ENCODE peak calls at places on chromosomes 13 and 19, in four cellular contexts. One of them, this sample, is unnamed.

GRCh38 chr13:80251403-80251802 is 89.5 kb downstream of the SPRY2 start:
- DNase-seq in K562: no peak
- DNase-seq in H1: no peak
- DNase-seq in WTC11: no peak
- DNase-seq in this sample: no peak

GRCh38 chr19:48934837-48935236 is 1.3 kb downstream of the DHDH start:
- DNase-seq in K562: no peak
- DNase-seq in H1: no peak
- DNase-seq in WTC11: peak; percentile 62
- DNase-seq in this sample: no peak

GRCh38 chr19:2043269-2043641 is 7.8 kb downstream of the MKNK2 start:
- DNase-seq in K562: no peak
- DNase-seq in WTC11: no peak
- DNase-seq in H1: no peak
- DNase-seq in this sample: no peak

GRCh38 chr19:45205810-45206209 is 27.2 kb downstream of the BLOC1S3 start:
- DNase-seq in WTC11: no peak
- DNase-seq in H1: no peak
- DNase-seq in K562: no peak
- DNase-seq in this sample: no peak

GRCh38 chr19:10551698-10552301 is 8.1 kb downstream of the ATG4D start:
- DNase-seq in H1: no peak
- DNase-seq in WTC11: peak; percentile 41
- DNase-seq in K562: no peak
- DNase-seq in this sample: no peak

GRCh38 chr19:42018503-42019193 is 24.6 kb upstream of the ATP1A3 start:
- DNase-seq in K562: peak; percentile 78
- DNase-seq in H1: no peak
- DNase-seq in WTC11: no peak
- DNase-seq in this sample: no peak

GRCh38 chr13:70527553-70527952 is 419.3 kb upstream of the KLHL1 start:
- DNase-seq in WTC11: no peak
- DNase-seq in K562: no peak
- DNase-seq in H1: no peak
- DNase-seq in this sample: peak; percentile 40

GRCh38 chr13:97938701-97939475 is 14.6 kb upstream of the IPO5 start:
- DNase-seq in K562: no peak
- DNase-seq in H1: no peak
- DNase-seq in WTC11: no peak
- DNase-seq in this sample: no peak

GRCh38 chr19:18650468-18651001 is 13.7 kb downstream of the KLHL26 start:
- DNase-seq in WTC11: no peak
- DNase-seq in K562: peak; percentile 62
- DNase-seq in H1: no peak
- DNase-seq in this sample: no peak

GRCh38 chr13:59345316-59345715 is 818.4 kb downstream of the DIAPH3 start:
- DNase-seq in K562: no peak
- DNase-seq in H1: no peak
- DNase-seq in WTC11: no peak
- DNase-seq in this sample: no peak

GRCh38 chr13:74136089-74136658 is 2.0 kb upstream of the KLF12 start:
- DNase-seq in K562: no peak
- DNase-seq in H1: no peak
- DNase-seq in WTC11: peak; percentile 35
- DNase-seq in this sample: peak; percentile 58

GRCh38 chr19:40576181-40576584 is 490 bp upstream of the SHKBP1 start:
- DNase-seq in H1: no peak
- DNase-seq in WTC11: no peak
- DNase-seq in K562: peak; percentile 43
- DNase-seq in this sample: no peak

GRCh38 chr13:58953638-58954037 is 1210.1 kb downstream of the DIAPH3 start:
- DNase-seq in WTC11: no peak
- DNase-seq in H1: no peak
- DNase-seq in K562: no peak
- DNase-seq in this sample: no peak

GRCh38 chr19:3573162-3573857 is 566 bp downstream of the HMG20B start:
- DNase-seq in WTC11: peak; percentile 38
- DNase-seq in K562: no peak
- DNase-seq in H1: no peak
- DNase-seq in this sample: no peak

GRCh38 chr13:109938255-109938936 is 152.0 kb upstream of the IRS2 start:
- DNase-seq in K562: no peak
- DNase-seq in H1: no peak
- DNase-seq in WTC11: no peak
- DNase-seq in this sample: no peak

GRCh38 chr13:98307744-98308524 is 130.9 kb upstream of the RNF113B start:
- DNase-seq in K562: no peak
- DNase-seq in H1: no peak
- DNase-seq in WTC11: no peak
- DNase-seq in this sample: no peak

GRCh38 chr19:10836478-10837325 is 690 bp upstream of the TMED1 start:
- DNase-seq in WTC11: peak; percentile 67
- DNase-seq in H1: no peak
- DNase-seq in K562: peak; percentile 82
- DNase-seq in this sample: no peak

GRCh38 chr13:110233682-110234280 is 73.2 kb downstream of the COL4A1 start:
- DNase-seq in WTC11: no peak
- DNase-seq in K562: no peak
- DNase-seq in H1: no peak
- DNase-seq in this sample: no peak

GRCh38 chr19:33444993-33445751 is 71.7 kb downstream of the CEBPG start:
- DNase-seq in K562: no peak
- DNase-seq in WTC11: no peak
- DNase-seq in H1: no peak
- DNase-seq in this sample: no peak

GRCh38 chr13:24287748-24288287 is 21.6 kb upstream of the C1QTNF9 start:
- DNase-seq in K562: no peak
- DNase-seq in WTC11: no peak
- DNase-seq in H1: no peak
- DNase-seq in this sample: peak; percentile 70

GRCh38 chr13:54018485-54018884 is 989.9 kb downstream of the OLFM4 start:
- DNase-seq in K562: no peak
- DNase-seq in WTC11: no peak
- DNase-seq in H1: no peak
- DNase-seq in this sample: no peak

DNA sequence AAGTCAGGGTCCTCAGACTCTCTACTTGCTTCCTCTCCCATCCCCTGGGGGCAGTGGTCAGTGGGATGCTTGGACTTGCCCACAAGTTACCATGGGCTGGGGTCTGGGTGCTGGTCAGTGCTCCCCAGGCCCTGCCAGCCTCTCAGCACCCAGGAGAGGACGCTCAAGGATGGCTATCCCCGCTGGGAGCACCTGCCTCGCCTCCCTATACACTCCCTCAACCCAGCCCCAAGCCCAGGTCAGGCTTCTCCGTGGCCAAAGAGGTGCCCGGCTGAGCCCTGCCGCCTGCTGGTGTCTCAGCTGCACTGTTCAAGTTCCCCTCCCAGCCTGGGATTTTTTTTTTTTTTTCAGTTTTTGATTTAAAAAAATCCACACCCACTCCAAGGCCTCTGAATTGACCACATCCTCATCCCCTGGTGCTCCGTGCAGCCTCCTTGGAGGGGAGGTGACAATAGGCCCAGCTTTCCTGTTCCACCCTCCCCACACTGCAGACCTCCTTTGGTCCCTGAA is 10.8 kb downstream of the F2RL3 start:
- DNase-seq in K562: peak; percentile 63
- DNase-seq in H1: no peak
- DNase-seq in WTC11: peak; percentile 72
- DNase-seq in this sample: peak; percentile 53
- TF ChIP-seq TEAD4 in K562: no peak
- TF ChIP-seq TEAD4 in H1: no peak
- TF ChIP-seq TEAD4 in WTC11: no peak
- TF ChIP-seq TEAD4 in this sample: no peak

GRCh38 chr13:101612736-101613135 is 160.3 kb downstream of the ITGBL1 start:
- DNase-seq in WTC11: no peak
- DNase-seq in K562: no peak
- DNase-seq in H1: no peak
- DNase-seq in this sample: no peak
- TF ChIP-seq TEAD4 in WTC11: no peak
- TF ChIP-seq TEAD4 in K562: no peak
- TF ChIP-seq TEAD4 in H1: no peak
- TF ChIP-seq TEAD4 in this sample: no peak

DNA sequence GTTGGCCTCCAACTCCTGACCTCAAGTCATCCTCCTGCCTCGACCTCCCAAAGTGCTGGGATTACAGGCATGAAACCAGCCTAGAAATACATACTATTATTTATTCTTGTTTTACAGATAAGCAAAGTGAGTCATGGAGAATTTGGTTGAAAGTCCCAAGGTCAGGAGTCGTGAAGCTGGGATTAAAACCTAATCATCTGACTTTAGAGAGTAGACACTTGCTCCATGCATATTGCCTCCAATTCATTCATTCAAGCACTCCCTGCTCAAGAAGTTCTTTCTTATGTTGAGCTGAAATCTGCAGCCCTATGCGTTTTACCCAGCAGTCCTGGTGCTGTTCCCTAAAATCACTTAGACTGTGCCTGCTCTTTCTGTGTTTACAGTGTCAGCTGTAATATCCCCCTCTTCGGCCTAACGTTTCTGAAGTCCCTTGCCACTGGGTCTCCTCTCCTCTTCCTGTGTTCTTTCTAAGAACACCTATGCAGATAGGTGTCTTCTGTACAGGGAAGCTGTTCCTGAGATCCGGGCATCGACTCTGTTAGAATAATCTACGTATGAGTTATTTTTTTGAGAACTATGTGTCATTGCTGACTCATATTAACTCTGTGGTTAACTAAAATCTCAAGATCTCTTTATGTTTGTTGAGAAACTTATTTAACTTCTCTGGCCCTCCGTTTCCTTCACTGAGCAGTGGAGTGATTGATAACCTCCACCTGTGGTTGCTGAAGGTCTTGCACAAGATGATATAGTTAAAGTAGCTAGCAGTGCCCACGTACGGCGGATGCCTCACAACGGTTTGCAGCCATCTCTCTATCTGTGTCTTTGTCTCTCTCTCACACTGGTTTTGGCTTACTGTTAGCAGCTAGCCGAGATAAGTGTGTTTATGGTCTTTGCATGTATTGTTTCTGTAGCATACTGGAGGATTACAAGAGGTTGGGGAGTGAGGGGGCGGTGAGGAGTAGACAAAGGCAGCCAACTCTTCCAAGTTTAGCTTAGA is 4.6 kb downstream of the ALOX5AP start:
- DNase-seq in WTC11: no peak
- DNase-seq in K562: no peak
- DNase-seq in H1: no peak
- DNase-seq in this sample: no peak
- TF ChIP-seq TEAD4 in WTC11: no peak
- TF ChIP-seq TEAD4 in K562: no peak
- TF ChIP-seq TEAD4 in H1: no peak
- TF ChIP-seq TEAD4 in this sample: no peak

DNA sequence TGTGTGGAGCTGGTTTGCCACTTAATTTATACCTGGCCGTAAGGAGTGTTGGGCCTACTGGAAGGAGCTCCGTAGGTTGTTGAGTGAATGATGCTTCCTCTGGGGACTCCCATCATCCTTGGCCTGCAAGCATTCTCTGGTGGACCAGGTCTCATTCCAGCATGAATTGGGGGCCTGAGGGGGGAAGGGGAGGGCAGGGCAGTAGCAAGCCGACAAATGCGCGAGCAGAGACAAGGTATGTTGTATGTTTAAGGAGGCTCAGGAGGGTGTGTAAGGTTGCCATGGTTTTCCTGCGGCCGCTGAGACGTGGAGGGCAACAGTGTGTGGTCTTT is 730 bp downstream of the ZNF264 start:
- DNase-seq in WTC11: no peak
- DNase-seq in H1: no peak
- DNase-seq in K562: no peak
- DNase-seq in this sample: peak; percentile 33
- TF ChIP-seq TEAD4 in WTC11: no peak
- TF ChIP-seq TEAD4 in H1: no peak
- TF ChIP-seq TEAD4 in K562: no peak
- TF ChIP-seq TEAD4 in this sample: no peak

DNA sequence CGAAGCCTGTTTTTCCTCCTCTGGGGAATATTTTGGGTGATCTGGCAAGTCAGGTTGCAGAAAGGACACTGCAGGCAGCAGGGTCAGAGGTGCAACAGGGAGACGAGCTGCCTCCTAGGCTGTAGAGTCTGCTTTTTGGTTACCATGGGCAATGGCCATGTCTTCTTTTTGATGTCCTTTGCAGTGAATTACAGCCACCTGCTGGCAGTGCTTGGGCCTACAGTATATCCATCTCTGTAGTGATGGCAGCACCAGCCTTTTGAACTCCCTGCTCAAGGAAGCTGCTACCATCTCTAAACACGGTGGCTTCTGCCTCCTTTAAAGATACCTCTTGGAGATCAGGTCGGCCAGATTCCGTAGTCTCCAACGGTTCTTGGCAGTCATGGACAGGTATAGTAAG is 73.9 kb downstream of the WTIP start:
- DNase-seq in WTC11: peak; percentile 48
- DNase-seq in H1: no peak
- DNase-seq in K562: no peak
- DNase-seq in this sample: no peak
- TF ChIP-seq TEAD4 in WTC11: no peak
- TF ChIP-seq TEAD4 in H1: no peak
- TF ChIP-seq TEAD4 in K562: no peak
- TF ChIP-seq TEAD4 in this sample: no peak

DNA sequence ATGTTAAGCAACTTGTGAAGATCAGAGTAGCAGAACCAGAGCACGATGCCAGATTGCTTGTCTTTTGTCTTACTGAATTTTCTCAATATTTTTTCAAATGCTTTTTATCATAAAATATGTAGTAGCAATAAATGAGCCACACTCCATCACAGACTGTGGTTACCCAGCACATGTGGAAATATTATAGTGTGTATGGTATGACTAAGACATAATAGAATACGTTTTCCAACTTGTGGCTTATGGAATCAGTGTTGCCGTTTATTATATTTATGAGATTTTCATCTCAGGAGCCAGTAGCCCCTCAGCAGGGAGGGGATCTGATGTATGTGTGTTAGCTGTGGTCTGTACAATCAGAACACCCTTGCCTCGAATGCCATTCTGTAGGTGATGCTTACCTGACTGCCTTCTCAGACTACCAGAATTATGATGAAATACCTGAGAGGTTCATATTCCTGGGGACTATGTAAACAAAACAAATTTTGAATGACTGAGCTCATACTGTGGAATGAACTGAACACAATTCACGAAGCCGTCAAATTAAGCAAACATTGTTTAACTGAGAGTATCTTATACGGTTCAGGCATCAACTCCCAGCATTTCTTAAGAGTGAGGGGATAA is 1.9 kb downstream of the SCEL start:
- DNase-seq in H1: no peak
- DNase-seq in WTC11: no peak
- DNase-seq in K562: no peak
- DNase-seq in this sample: no peak
- TF ChIP-seq TEAD4 in H1: no peak
- TF ChIP-seq TEAD4 in WTC11: no peak
- TF ChIP-seq TEAD4 in K562: no peak
- TF ChIP-seq TEAD4 in this sample: no peak

DNA sequence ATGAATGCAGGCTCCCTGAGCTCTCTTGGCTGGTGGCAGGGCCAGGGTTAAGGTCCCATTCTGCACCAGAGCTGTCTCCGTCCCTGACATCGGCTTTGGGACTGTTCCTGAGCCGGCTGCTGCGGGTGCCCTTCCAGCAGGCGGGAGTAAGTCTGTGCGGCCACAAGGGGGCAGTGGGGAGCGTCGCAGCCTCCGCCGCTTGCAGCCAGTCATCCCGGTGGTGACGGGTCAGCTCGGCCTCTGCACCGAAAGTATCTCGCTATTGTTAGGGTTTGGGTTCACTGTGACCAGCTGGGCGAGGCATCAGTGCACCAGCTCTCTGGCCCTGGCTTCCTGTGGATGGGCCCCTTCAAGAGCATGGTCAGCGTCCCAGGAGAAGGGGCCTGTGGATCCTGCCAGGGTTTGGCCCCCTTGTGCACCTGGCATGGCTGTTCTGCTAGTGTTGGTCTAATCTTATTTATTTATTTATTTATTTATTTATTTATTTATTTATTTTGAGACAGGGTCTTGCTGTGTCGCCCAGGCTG is 15.1 kb downstream of the NDUFB7 start:
- DNase-seq in H1: peak; percentile 81
- DNase-seq in WTC11: peak; percentile 90
- DNase-seq in K562: peak; percentile 82
- DNase-seq in this sample: peak; percentile 94
- TF ChIP-seq TEAD4 in H1: no peak
- TF ChIP-seq TEAD4 in WTC11: no peak
- TF ChIP-seq TEAD4 in K562: no peak
- TF ChIP-seq TEAD4 in this sample: no peak